ENCODE peak calls at places on chromosomes 1 and 21, in eight cellular contexts. X is fibroblast of the aortic adventitia, T is suprapubic skin, K is RWPE1, P is body of pancreas, A is Calu3, D is IMR-90, J is spleen. Q is an unnamed sample.

GRCh38 chr21:44485254-44485793 is 30.0 kb downstream of the LRRC3 start:
- DNase-seq in X (peak; percentile 50), D (peak; percentile 8), A (no peak), P (no peak), K (no peak), T (no peak), J (peak; percentile 79), Q (no peak)

GRCh38 chr1:12168451-12169160 is 1.8 kb downstream of the TNFRSF1B start:
- DNase-seq in P (no peak), A (no peak), K (no peak), X (no peak), D (no peak), J (no peak), T (no peak), Q (no peak)

GRCh38 chr1:7838714-7839113 is 14.2 kb downstream of the UTS2 start:
- DNase-seq in K (no peak), D (no peak), X (no peak), P (no peak), A (no peak), T (no peak), J (no peak), Q (no peak)

GRCh38 chr1:21280011-21280471 is 10.2 kb downstream of the ECE1 start:
- DNase-seq in J (peak; percentile 89), D (no peak), A (no peak), X (peak; percentile 60), K (no peak), T (no peak), P (no peak), Q (no peak)

GRCh38 chr1:22314676-22315075 is 137.0 kb upstream of the ZBTB40 start:
- DNase-seq in J (no peak), A (no peak), D (no peak), T (no peak), K (no peak), P (no peak), X (no peak), Q (no peak)

GRCh38 chr1:204659061-204659460 is 26.5 kb downstream of the LRRN2 start:
- DNase-seq in T (no peak), P (no peak), A (no peak), J (no peak), K (no peak), X (no peak), D (no peak), Q (no peak)

GRCh38 chr1:30485072-30485471 is 238.3 kb downstream of the MATN1 start:
- DNase-seq in K (no peak), T (peak; percentile 17), D (no peak), A (no peak), J (no peak), P (no peak), X (no peak), Q (no peak)

GRCh38 chr1:204854286-204854685 is 16.4 kb upstream of the NFASC start:
- DNase-seq in P (no peak), K (no peak), T (no peak), J (no peak), D (no peak), A (no peak), X (no peak), Q (no peak)

GRCh38 chr1:68111804-68112436 is 61.5 kb upstream of the DIRAS3 start:
- DNase-seq in K (peak; percentile 41), A (peak; percentile 59), D (peak; percentile 93), X (peak; percentile 96), J (no peak), T (no peak), P (peak; percentile 70), Q (no peak)

GRCh38 chr1:234862944-234863515 is 253.1 kb upstream of the IRF2BP2 start:
- DNase-seq in J (peak; percentile 80), T (peak; percentile 89), A (no peak), K (no peak), P (peak; percentile 72), X (peak; percentile 48), D (peak; percentile 68), Q (no peak)

GRCh38 chr1:159532922-159533321 is 2.9 kb downstream of the OR10J5 start:
- DNase-seq in X (no peak), T (no peak), J (no peak), K (peak; percentile 2), A (no peak), D (no peak), P (no peak), Q (no peak)

GRCh38 chr1:234722904-234723588 is 113.1 kb upstream of the IRF2BP2 start:
- DNase-seq in X (peak; percentile 97), A (peak; percentile 72), D (peak; percentile 87), T (peak; percentile 94), J (peak; percentile 76), P (peak; percentile 80), K (peak; percentile 94), Q (no peak)

GRCh38 chr1:41319803-41320711 is 41.2 kb upstream of the FOXO6 start:
- DNase-seq in A (no peak), T (no peak), J (no peak), P (peak; percentile 45), D (no peak), K (no peak), X (no peak), Q (no peak)

GRCh38 chr1:112033422-112034120 is 44.1 kb upstream of the KCND3 start:
- DNase-seq in A (no peak), K (no peak), D (no peak), P (peak; percentile 15), T (no peak), J (no peak), X (no peak), Q (no peak)

DNA sequence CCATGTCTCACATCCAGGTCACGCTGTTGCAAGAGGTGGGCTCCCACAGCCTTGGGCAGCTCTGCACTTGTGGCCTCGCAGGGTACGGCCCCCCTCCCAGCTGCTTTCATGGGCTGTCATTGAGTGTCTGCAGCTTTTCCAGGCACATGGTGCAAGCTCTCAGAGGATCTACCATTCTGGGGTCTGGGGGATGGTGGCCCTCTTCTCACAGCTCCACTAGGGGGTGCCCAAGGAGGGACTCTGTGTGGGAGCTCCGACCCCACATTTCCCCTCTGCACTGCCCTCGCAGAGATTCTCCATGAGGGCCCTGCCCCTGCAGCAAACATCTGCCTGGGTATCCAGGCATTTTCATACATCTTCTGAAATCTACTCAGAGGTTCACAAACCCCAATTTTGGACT is 219.4 kb downstream of the LRRC7 start:
- DNase-seq in K (no peak), A (no peak), T (no peak), J (peak; percentile 54), X (no peak), P (no peak), D (no peak), Q (no peak)
- TF ChIP-seq CTCF in K (no peak), A (no peak), T (no peak), J (no peak), X (no peak), P (no peak), D (no peak), Q (no peak)

GRCh38 chr1:151540982-151541377 is 871 bp downstream of the TUFT1 start:
- DNase-seq in P (peak; percentile 41), A (peak; percentile 28), D (no peak), K (no peak), J (peak; percentile 75), X (no peak), T (no peak), Q (no peak)
- TF ChIP-seq CTCF in P (no peak), A (no peak), D (no peak), K (no peak), J (no peak), X (no peak), T (no peak), Q (no peak)

GRCh38 chr1:169487153-169487552 is 1.4 kb upstream of the SLC19A2 start:
- DNase-seq in A (no peak), P (no peak), K (no peak), T (no peak), J (no peak), X (no peak), D (peak; percentile 15), Q (no peak)

GRCh38 chr1:169486281-169486904 is 649 bp upstream of the SLC19A2 start:
- DNase-seq in P (peak; percentile 28), X (peak; percentile 86), D (peak; percentile 66), T (no peak), J (no peak), A (no peak), K (peak; percentile 13), Q (no peak)

GRCh38 chr1:169484683-169485426 is 889 bp downstream of the SLC19A2 start:
- DNase-seq in D (peak; percentile 82), T (peak; percentile 76), J (no peak), A (peak; percentile 60), P (peak; percentile 77), X (peak; percentile 78), K (peak; percentile 25), Q (no peak)

GRCh38 chr1:169484107-169484506 is 1.6 kb downstream of the SLC19A2 start:
- DNase-seq in J (no peak), P (no peak), X (no peak), T (no peak), A (no peak), D (no peak), K (peak; percentile 45), Q (no peak)

DNA sequence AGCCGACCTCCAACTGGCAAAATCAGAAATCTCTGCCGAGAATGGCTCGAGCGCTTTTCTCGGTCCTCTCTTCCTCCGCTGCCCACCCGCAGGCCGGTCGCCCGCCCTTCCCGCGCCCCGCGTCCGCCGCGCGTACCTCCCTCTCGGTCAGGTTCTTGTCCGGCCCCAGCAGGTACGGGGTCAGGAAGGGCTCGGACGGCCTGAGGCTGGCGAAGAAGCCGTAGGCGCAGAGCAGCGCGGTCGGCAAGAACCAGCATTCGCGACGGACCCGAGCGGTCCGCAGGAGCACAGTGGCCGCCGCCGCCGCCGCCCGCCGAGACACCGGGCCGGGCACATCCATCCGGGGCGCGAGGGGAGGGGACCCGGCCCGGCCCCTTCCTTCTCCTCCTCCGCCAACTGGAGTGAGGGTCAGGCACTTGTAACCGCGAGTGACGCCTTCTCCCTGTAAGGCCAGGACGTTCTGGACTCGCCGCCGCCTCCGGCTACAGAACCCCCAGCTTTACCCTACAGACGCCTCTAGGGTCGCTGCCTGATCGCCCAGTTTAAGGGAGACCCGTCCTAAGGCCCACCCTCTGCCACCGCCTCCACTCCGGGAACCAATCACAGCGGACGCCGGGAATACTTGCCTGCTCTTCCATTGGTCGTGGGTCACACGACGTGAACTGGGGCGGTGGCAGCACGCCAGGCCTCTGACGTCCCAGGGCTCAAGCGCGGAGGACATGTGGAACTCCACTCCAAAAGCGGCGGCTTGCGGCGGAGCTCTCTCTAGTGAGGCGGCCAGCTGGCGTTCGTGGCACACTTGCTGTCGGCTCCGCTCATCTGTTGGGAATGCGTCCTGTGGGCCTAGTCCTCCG is at the start of gene SLC19A2:
- DNase-seq in A (peak; percentile 99), D (peak; percentile 99), X (peak; percentile 99), P (peak; percentile 100), T (peak; percentile 100), J (peak; percentile 99), K (peak; percentile 99), Q (peak; percentile 91)
- TF ChIP-seq CTCF in A (peak; percentile 49), D (peak; percentile 40), X (peak; percentile 44), P (no peak), T (peak; percentile 29), J (peak; percentile 29), K (peak; percentile 39), Q (peak; percentile 31)

DNA sequence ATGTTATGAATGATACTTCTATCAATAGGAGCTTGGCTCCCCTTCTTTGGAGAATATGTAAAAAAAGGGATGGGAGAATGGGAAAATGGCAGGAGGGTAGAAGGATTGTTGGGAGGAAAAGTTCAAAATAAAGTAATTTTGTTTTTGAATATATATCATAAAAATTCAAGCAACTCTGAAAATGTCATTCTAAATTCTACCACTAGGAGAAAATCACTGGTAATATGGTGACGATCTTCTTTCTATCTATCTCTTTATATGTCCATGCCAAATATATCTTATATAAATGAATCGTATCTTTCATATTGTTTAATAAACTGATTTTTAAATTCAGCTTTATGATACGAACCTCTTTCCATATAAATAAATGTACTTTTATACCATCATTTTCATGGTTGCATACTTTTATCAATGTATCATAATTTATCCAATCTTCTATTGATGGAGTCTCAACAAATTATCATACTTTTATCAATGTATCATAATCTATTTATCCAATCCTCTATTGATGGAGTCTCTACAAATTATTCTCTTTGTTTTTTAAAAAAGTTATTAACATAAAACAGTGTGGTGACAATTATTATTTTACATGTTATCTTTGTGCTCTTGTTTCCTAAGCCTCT is 73.7 kb upstream of the MARK1 start:
- DNase-seq in A (no peak), T (no peak), X (no peak), P (no peak), K (peak; percentile 22), J (no peak), D (no peak), Q (no peak)
- TF ChIP-seq CTCF in A (no peak), T (no peak), X (peak; percentile 28), P (no peak), K (peak; percentile 10), J (peak; percentile 21), D (no peak), Q (peak; percentile 12)